ENCODE peak calls at places on chromosome 17, in four cellular contexts. R is heart right ventricle, Q is substantia nigra, L is pancreas. K is an unnamed sample.

GRCh38 chr17:77273397-77274136 is 132.8 kb downstream of the SEC14L1 start:
- DNase-seq in R (no peak), Q (no peak), L (no peak), K (no peak)

GRCh38 chr17:72004011-72004427 is 116.8 kb upstream of the SOX9 start:
- DNase-seq in R (no peak), Q (no peak), L (no peak), K (no peak)

GRCh38 chr17:35051183-35051578 is 12.3 kb downstream of the RFFL start:
- DNase-seq in R (no peak), Q (no peak), L (no peak), K (no peak)

GRCh38 chr17:76049239-76049638 is 22.1 kb upstream of the EVPL start:
- DNase-seq in R (no peak), Q (no peak), L (no peak), K (no peak)

GRCh38 chr17:73194514-73195222 is 1.8 kb downstream of the COG1 start:
- DNase-seq in R (no peak), Q (no peak), L (no peak), K (no peak)

GRCh38 chr17:38981640-38982039 is 14.4 kb upstream of the FBXO47 start:
- DNase-seq in R (no peak), Q (no peak), L (no peak), K (no peak)

GRCh38 chr17:78687944-78688343 is 94.1 kb downstream of the CYTH1 start:
- DNase-seq in R (no peak), Q (no peak), L (no peak), K (no peak)

GRCh38 chr17:79606487-79606886 is 4.4 kb downstream of the RBFOX3 start:
- DNase-seq in R (no peak), Q (no peak), L (no peak), K (no peak)

GRCh38 chr17:66025551-66025950 is 166.4 kb downstream of the CEP112 start:
- DNase-seq in R (no peak), Q (no peak), L (no peak), K (no peak)

GRCh38 chr17:69213059-69213813 is 15.4 kb downstream of the ABCA10 start:
- DNase-seq in R (no peak), Q (no peak), L (no peak), K (no peak)

GRCh38 chr17:63171428-63172205 is 205.6 kb downstream of the TANC2 start:
- DNase-seq in R (no peak), Q (no peak), L (no peak), K (no peak)

GRCh38 chr17:38703742-38704644 is 1.1 kb upstream of the MLLT6 start:
- DNase-seq in R (peak), Q (no peak), L (peak), K (no peak)

GRCh38 chr17:75059369-75060345 is 12.6 kb downstream of the KCTD2 start:
- DNase-seq in R (no peak), Q (peak), L (no peak), K (no peak)

GRCh38 chr17:9705745-9706144 is 60.4 kb downstream of the USP43 start:
- DNase-seq in R (no peak), Q (no peak), L (no peak), K (no peak)

GRCh38 chr17:65662166-65662565 is 100.7 kb upstream of the AXIN2 start:
- DNase-seq in R (no peak), Q (no peak), L (no peak), K (no peak)

GRCh38 chr17:39236383-39236927 is 10.7 kb upstream of the STAC2 start:
- DNase-seq in R (no peak), Q (no peak), L (no peak), K (no peak)

GRCh38 chr17:40086150-40087044 is 14.0 kb downstream of the NR1D1 start:
- DNase-seq in R (peak), Q (no peak), L (no peak), K (no peak)

GRCh38 chr17:73646409-73647305 is 2.4 kb upstream of the SDK2 start:
- DNase-seq in R (no peak), Q (no peak), L (no peak), K (no peak)

GRCh38 chr17:81471804-81472456 is 40.7 kb downstream of the ACTG1 start:
- DNase-seq in R (no peak), Q (no peak), L (peak), K (peak)

GRCh38 chr17:82692268-82692667 is 6.2 kb downstream of the RAB40B start:
- DNase-seq in R (no peak), Q (no peak), L (no peak), K (no peak)

GRCh38 chr17:77535892-77536291 is 395.1 kb downstream of the SEC14L1 start:
- DNase-seq in R (no peak), Q (no peak), L (no peak), K (no peak)

GRCh38 chr17:65198653-65199382 is 61.6 kb downstream of the RGS9 start:
- DNase-seq in R (no peak), Q (no peak), L (peak), K (peak)

GRCh38 chr17:73802314-73802713 is 158.1 kb upstream of the SDK2 start:
- DNase-seq in R (no peak), Q (no peak), L (no peak), K (no peak)

GRCh38 chr17:18129041-18129502 is 20.5 kb downstream of the MYO15A start:
- DNase-seq in R (no peak), Q (no peak), L (no peak), K (no peak)

GRCh38 chr17:21194210-21194609 is 19.8 kb downstream of the TMEM11 start:
- DNase-seq in R (no peak), Q (no peak), L (no peak), K (no peak)

GRCh38 chr17:81025065-81025751 is 9.7 kb upstream of the BAIAP2 start:
- DNase-seq in R (no peak), Q (no peak), L (no peak), K (no peak)

GRCh38 chr17:80446645-80447405 is 29.6 kb downstream of the NPTX1 start:
- DNase-seq in R (peak), Q (no peak), L (peak), K (no peak)

GRCh38 chr17:2393184-2393953 is 7.5 kb downstream of the MNT start:
- DNase-seq in R (peak), Q (peak), L (peak), K (peak)

GRCh38 chr17:75765981-75766380 is 989 bp upstream of the GALK1 start:
- DNase-seq in R (no peak), Q (no peak), L (no peak), K (no peak)

GRCh38 chr17:8365143-8365542 is 11.4 kb downstream of the KRABD2 start:
- DNase-seq in R (no peak), Q (no peak), L (no peak), K (no peak)

GRCh38 chr17:46013502-46014165 is 14.6 kb downstream of the STH start:
- DNase-seq in R (no peak), Q (no peak), L (no peak), K (no peak)

GRCh38 chr17:79051306-79051705 is 23.3 kb upstream of the ENGASE start:
- DNase-seq in R (no peak), Q (no peak), L (no peak), K (no peak)

GRCh38 chr17:70091005-70091568 is 16.1 kb downstream of the KCNJ16 start:
- DNase-seq in R (no peak), Q (no peak), L (no peak), K (no peak)

GRCh38 chr17:78875738-78876597 is 27.0 kb downstream of the CEP295NL start:
- DNase-seq in R (no peak), Q (no peak), L (peak), K (no peak)

GRCh38 chr17:61458000-61458399 is 5.8 kb downstream of the TBX4 start:
- DNase-seq in R (no peak), Q (no peak), L (no peak), K (no peak)

GRCh38 chr17:57638284-57638683 is 106.8 kb downstream of the CCDC182 start:
- DNase-seq in R (no peak), Q (no peak), L (no peak), K (no peak)

GRCh38 chr17:57636274-57636673 is 108.8 kb downstream of the CCDC182 start:
- DNase-seq in R (no peak), Q (no peak), L (no peak), K (no peak)

GRCh38 chr17:57636985-57637667 is 108.0 kb downstream of the CCDC182 start:
- DNase-seq in R (no peak), Q (no peak), L (no peak), K (no peak)

GRCh38 chr17:57639381-57639780 is 105.7 kb downstream of the CCDC182 start:
- DNase-seq in R (no peak), Q (no peak), L (no peak), K (no peak)

GRCh38 chr17:57637668-57638010 is 107.5 kb downstream of the CCDC182 start:
- DNase-seq in R (no peak), Q (no peak), L (no peak), K (no peak)
- H3K27ac ChIP-seq in R (no peak), Q (no peak), L (no peak), K (peak)

GRCh38 chr17:49630113-49630900 is 47.6 kb downstream of the SPOP start:
- DNase-seq in R (no peak), Q (no peak), L (no peak), K (no peak)
- H3K27ac ChIP-seq in R (no peak), Q (no peak), L (no peak), K (no peak)

DNA sequence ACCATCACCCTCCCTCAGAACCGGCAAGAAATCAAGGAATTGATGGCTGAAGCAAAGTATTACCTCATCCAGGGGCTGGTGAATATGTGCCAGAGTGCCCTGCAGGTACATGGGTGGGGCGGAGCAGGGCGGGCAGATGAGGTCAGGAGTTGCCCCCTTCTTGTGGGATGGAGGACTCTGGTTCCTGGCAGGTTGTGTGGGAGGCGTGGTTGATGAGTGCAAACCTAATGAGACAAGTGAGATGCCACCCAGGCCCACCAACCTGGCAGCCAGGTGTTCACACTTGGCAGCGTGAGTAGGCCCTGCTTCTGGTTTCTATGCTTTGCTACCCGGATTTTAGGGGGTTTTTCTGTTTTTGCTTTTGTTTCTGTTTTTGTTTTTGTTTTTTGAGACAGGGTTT is 4.8 kb downstream of the TNFAIP1 start:
- DNase-seq in R (no peak), Q (no peak), L (no peak), K (no peak)
- H3K27ac ChIP-seq in R (no peak), Q (no peak), L (no peak), K (no peak)

GRCh38 chr17:50318551-50319310 is 27.2 kb upstream of the XYLT2 start:
- DNase-seq in R (no peak), Q (no peak), L (no peak), K (no peak)

GRCh38 chr17:50319630-50320029 is 26.3 kb upstream of the XYLT2 start:
- DNase-seq in R (no peak), Q (no peak), L (no peak), K (no peak)

GRCh38 chr17:50314456-50315011 is 31.4 kb upstream of the XYLT2 start:
- DNase-seq in R (no peak), Q (no peak), L (no peak), K (no peak)

GRCh38 chr17:50316016-50316587 is 29.8 kb upstream of the XYLT2 start:
- DNase-seq in R (no peak), Q (no peak), L (no peak), K (no peak)

GRCh38 chr17:50317121-50317520 is 28.8 kb upstream of the XYLT2 start:
- DNase-seq in R (no peak), Q (no peak), L (no peak), K (no peak)
- H3K27ac ChIP-seq in R (no peak), Q (no peak), L (no peak), K (no peak)

DNA sequence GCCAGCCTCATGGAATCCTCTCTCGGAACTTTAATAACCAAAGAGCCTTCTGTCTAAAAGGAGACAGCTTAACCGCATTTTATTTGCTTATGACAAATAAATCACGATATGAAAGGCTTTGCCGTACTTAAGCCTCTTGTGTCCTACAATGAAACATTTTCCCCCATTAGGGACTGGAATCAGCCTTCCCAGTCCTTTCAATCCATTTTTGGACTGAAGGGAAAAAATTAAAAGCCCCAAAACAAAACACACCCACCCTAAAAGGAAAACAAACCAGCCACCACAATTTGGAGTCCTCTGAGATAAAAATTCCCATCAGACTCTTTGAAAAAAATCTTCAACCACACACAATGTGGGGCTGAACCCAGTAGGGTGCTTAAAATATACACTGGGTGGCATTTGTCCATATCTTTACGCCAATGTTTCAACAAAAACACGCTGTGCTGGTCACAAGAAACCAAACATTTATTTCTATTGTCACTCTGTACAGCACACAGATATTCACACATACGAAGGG is 3.0 kb downstream of the HOXB4 start:
- DNase-seq in R (no peak), Q (no peak), L (no peak), K (no peak)
- H3K27ac ChIP-seq in R (no peak), Q (no peak), L (no peak), K (no peak)

K was measured in caudate nucleus.